ENCODE peak calls at places on chromosomes 5 and 9, in six cellular contexts. P is skeletal muscle cell; B is testis; U is kidney; L is CD8-positive, alpha-beta T cell; G is neuronal stem cell. K is an unnamed sample.

GRCh38 chr9:69696802-69697201 is 24.6 kb upstream of the APBA1 start:
- DNase-seq in P (no peak), B (no peak), U (no peak), L (no peak), G (no peak), K (no peak)

GRCh38 chr9:136136526-136136925 is 17.9 kb upstream of the TMEM250 start:
- DNase-seq in P (no peak), B (no peak), U (no peak), L (no peak), G (no peak), K (no peak)

GRCh38 chr5:148391422-148391821 is 7.7 kb downstream of the FBXO38 start:
- DNase-seq in P (no peak), B (no peak), U (no peak), L (no peak), G (no peak), K (no peak)

GRCh38 chr9:98810106-98810840 is 2.8 kb downstream of the GALNT12 start:
- DNase-seq in P (no peak), B (no peak), U (no peak), L (no peak), G (no peak), K (no peak)

GRCh38 chr5:31334061-31334700 is 140.7 kb downstream of the CDH6 start:
- DNase-seq in P (no peak), B (no peak), U (no peak), L (no peak), G (no peak), K (no peak)

GRCh38 chr5:42566658-42567313 is 143.5 kb downstream of the GHR start:
- DNase-seq in P (no peak), B (no peak), U (no peak), L (no peak), G (no peak), K (no peak)

GRCh38 chr9:94821098-94821930 is 94.8 kb downstream of the AOPEP start:
- DNase-seq in P (no peak), B (no peak), U (no peak), L (no peak), G (no peak), K (no peak)

GRCh38 chr5:6506631-6507030 is 58.0 kb downstream of the UBE2QL1 start:
- DNase-seq in P (no peak), B (no peak), U (no peak), L (no peak), G (no peak), K (no peak)

GRCh38 chr5:135191084-135191826 is 157.2 kb upstream of the PITX1 start:
- DNase-seq in P (no peak), B (peak; percentile 85), U (peak; percentile 88), L (peak; percentile 37), G (peak; percentile 77), K (peak; percentile 46)

GRCh38 chr5:141529002-141529401 is 40.1 kb downstream of the PCDHGC5 start:
- DNase-seq in P (peak; percentile 73), B (no peak), U (no peak), L (no peak), G (no peak), K (no peak)

GRCh38 chr9:130242270-130243014 is 23.1 kb upstream of the HMCN2 start:
- DNase-seq in P (no peak), B (no peak), U (no peak), L (no peak), G (no peak), K (no peak)

GRCh38 chr9:130298663-130299279 is 33.2 kb downstream of the HMCN2 start:
- DNase-seq in P (no peak), B (no peak), U (peak; percentile 27), L (no peak), G (peak; percentile 48), K (peak; percentile 28)

GRCh38 chr5:109695005-109695926 is 5.5 kb downstream of the MAN2A1 start:
- DNase-seq in P (no peak), B (no peak), U (no peak), L (no peak), G (no peak), K (no peak)

GRCh38 chr5:109692011-109692410 is 2.3 kb downstream of the MAN2A1 start:
- DNase-seq in P (no peak), B (no peak), U (no peak), L (no peak), G (no peak), K (no peak)

GRCh38 chr5:109692852-109693251 is 3.1 kb downstream of the MAN2A1 start:
- DNase-seq in P (no peak), B (peak; percentile 19), U (no peak), L (no peak), G (no peak), K (no peak)

GRCh38 chr5:109693535-109694152 is 3.9 kb downstream of the MAN2A1 start:
- DNase-seq in P (no peak), B (no peak), U (no peak), L (no peak), G (no peak), K (no peak)

GRCh38 chr5:109694451-109694891 is 4.7 kb downstream of the MAN2A1 start:
- DNase-seq in P (no peak), B (no peak), U (no peak), L (no peak), G (no peak), K (no peak)
- H3K4me3 ChIP-seq in P (no peak overlapping the region), B (no peak overlapping the region), U (no peak overlapping the region), L (no peak overlapping the region), G (no peak overlapping the region), K (no peak overlapping the region)

DNA sequence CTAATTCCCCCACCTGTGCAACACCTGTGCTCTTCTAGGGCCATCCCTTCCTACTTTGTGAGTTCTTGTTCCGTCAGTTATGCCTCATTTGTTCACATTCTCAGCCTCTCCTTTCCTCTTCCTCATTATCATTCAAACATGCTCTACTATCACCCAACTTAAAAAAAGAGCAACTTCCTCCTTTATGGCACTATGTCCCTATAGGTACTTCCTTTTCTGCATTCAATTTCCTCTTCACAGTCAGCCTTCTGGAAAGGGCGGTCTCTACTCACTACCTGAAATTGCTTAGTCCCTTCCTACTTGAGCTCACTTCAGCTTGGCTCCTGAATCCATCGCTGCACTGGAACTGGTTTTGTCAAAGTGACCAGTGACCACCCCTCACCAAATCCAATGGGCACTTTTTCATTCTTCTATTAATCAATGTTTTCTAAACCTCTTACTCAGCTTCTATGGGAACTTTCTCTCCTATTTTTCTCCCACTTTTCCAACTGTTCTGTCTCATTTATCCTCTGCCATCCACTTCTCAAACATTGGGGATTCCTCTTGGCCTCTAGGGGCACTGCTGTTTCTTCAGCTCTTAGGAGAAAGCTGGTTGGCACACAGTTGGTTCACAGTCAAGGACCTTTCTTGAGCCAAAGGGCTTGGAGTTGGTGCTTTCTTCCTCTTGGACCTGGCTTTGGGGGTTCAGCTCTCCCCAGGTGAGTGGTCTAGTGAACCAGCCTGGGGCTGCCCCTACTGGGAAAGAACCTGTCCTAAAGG is 112.0 kb upstream of the LHFPL2 start:
- DNase-seq in P (no peak), B (no peak), U (no peak), L (no peak), G (no peak), K (no peak)
- H3K4me3 ChIP-seq in P (no peak overlapping the region), B (no peak overlapping the region), U (no peak overlapping the region), L (no peak overlapping the region), G (no peak overlapping the region), K (no peak overlapping the region)

GRCh38 chr5:138457532-138458275 is 7.6 kb upstream of the EGR1 start:
- DNase-seq in P (no peak), B (no peak), U (no peak), L (no peak), G (no peak), K (no peak)
- H3K4me3 ChIP-seq in P (no peak overlapping the region), B (no peak overlapping the region), U (no peak overlapping the region), L (no peak overlapping the region), G (no peak overlapping the region), K (no peak overlapping the region)

GRCh38 chr5:60334281-60334713 is 365.7 kb downstream of the DEPDC1B start:
- DNase-seq in P (peak; percentile 83), B (no peak), U (no peak), L (no peak), G (no peak), K (no peak)
- H3K4me3 ChIP-seq in P (no peak overlapping the region), B (no peak overlapping the region), U (no peak overlapping the region), L (no peak overlapping the region), G (no peak overlapping the region), K (no peak overlapping the region)